ENCODE peak calls at places on chromosomes 7 and 10, in nine cellular contexts. One of them, this sample, is unnamed.

GRCh38 chr10:42523098-42523497 is 115.3 kb downstream of the ZNF33B start:
- DNase-seq in nephron progenitor cell: no peak
- DNase-seq in fibroblast of pulmonary artery: no peak
- DNase-seq in CD8-positive, alpha-beta T cell: no peak
- DNase-seq in mesothelial cell of epicardium: no peak
- DNase-seq in WERI-Rb-1: no peak
- DNase-seq in WTC11: no peak
- DNase-seq in CD14-positive monocyte: no peak
- DNase-seq in coronary artery: no peak
- DNase-seq in this sample: no peak

GRCh38 chr7:30353532-30353931 is 69.1 kb downstream of the ZNRF2 start:
- DNase-seq in nephron progenitor cell: no peak
- DNase-seq in fibroblast of pulmonary artery: no peak
- DNase-seq in CD8-positive, alpha-beta T cell: no peak
- DNase-seq in mesothelial cell of epicardium: no peak
- DNase-seq in WERI-Rb-1: no peak
- DNase-seq in WTC11: no peak
- DNase-seq in CD14-positive monocyte: no peak
- DNase-seq in coronary artery: no peak
- DNase-seq in this sample: no peak

GRCh38 chr7:51950811-51951210 is 634.2 kb upstream of the COBL start:
- DNase-seq in nephron progenitor cell: no peak
- DNase-seq in fibroblast of pulmonary artery: no peak
- DNase-seq in CD8-positive, alpha-beta T cell: no peak
- DNase-seq in mesothelial cell of epicardium: no peak
- DNase-seq in WERI-Rb-1: no peak
- DNase-seq in WTC11: no peak
- DNase-seq in CD14-positive monocyte: no peak
- DNase-seq in coronary artery: no peak
- DNase-seq in this sample: no peak

GRCh38 chr7:602341-603141 is 82.9 kb upstream of the PDGFA start:
- DNase-seq in nephron progenitor cell: no peak
- DNase-seq in fibroblast of pulmonary artery: no peak
- DNase-seq in CD8-positive, alpha-beta T cell: no peak
- DNase-seq in mesothelial cell of epicardium: no peak
- DNase-seq in WERI-Rb-1: no peak
- DNase-seq in WTC11: peak
- DNase-seq in CD14-positive monocyte: no peak
- DNase-seq in coronary artery: peak
- DNase-seq in this sample: no peak

GRCh38 chr7:50660040-50660829 is 95.0 kb upstream of the DDC start:
- DNase-seq in nephron progenitor cell: no peak
- DNase-seq in fibroblast of pulmonary artery: no peak
- DNase-seq in CD8-positive, alpha-beta T cell: peak
- DNase-seq in mesothelial cell of epicardium: no peak
- DNase-seq in WERI-Rb-1: no peak
- DNase-seq in WTC11: no peak
- DNase-seq in CD14-positive monocyte: peak
- DNase-seq in coronary artery: peak
- DNase-seq in this sample: no peak

GRCh38 chr10:109737009-109737408 is 186.3 kb downstream of the XPNPEP1 start:
- DNase-seq in nephron progenitor cell: no peak
- DNase-seq in fibroblast of pulmonary artery: no peak
- DNase-seq in CD8-positive, alpha-beta T cell: no peak
- DNase-seq in mesothelial cell of epicardium: no peak
- DNase-seq in WERI-Rb-1: no peak
- DNase-seq in WTC11: no peak
- DNase-seq in CD14-positive monocyte: no peak
- DNase-seq in coronary artery: no peak
- DNase-seq in this sample: no peak

GRCh38 chr10:51176976-51177690 is 102.8 kb downstream of the PRKG1 start:
- DNase-seq in nephron progenitor cell: no peak
- DNase-seq in fibroblast of pulmonary artery: peak
- DNase-seq in CD8-positive, alpha-beta T cell: no peak
- DNase-seq in mesothelial cell of epicardium: no peak
- DNase-seq in WERI-Rb-1: no peak
- DNase-seq in WTC11: no peak
- DNase-seq in CD14-positive monocyte: no peak
- DNase-seq in coronary artery: no peak
- DNase-seq in this sample: no peak

GRCh38 chr10:46992794-46993552 is 81.7 kb downstream of the PTPN20 start:
- DNase-seq in nephron progenitor cell: no peak
- DNase-seq in fibroblast of pulmonary artery: peak
- DNase-seq in CD8-positive, alpha-beta T cell: no peak
- DNase-seq in mesothelial cell of epicardium: no peak
- DNase-seq in WERI-Rb-1: peak
- DNase-seq in WTC11: no peak
- DNase-seq in CD14-positive monocyte: no peak
- DNase-seq in coronary artery: no peak
- DNase-seq in this sample: peak

GRCh38 chr10:58868736-58869435 is 307.6 kb upstream of the PHYHIPL start:
- DNase-seq in nephron progenitor cell: no peak
- DNase-seq in fibroblast of pulmonary artery: no peak
- DNase-seq in CD8-positive, alpha-beta T cell: no peak
- DNase-seq in mesothelial cell of epicardium: no peak
- DNase-seq in WERI-Rb-1: no peak
- DNase-seq in WTC11: no peak
- DNase-seq in CD14-positive monocyte: no peak
- DNase-seq in coronary artery: no peak
- DNase-seq in this sample: no peak

GRCh38 chr10:133007360-133007858 is 65.0 kb upstream of the CFAP46 start:
- DNase-seq in nephron progenitor cell: no peak
- DNase-seq in fibroblast of pulmonary artery: no peak
- DNase-seq in CD8-positive, alpha-beta T cell: no peak
- DNase-seq in mesothelial cell of epicardium: no peak
- DNase-seq in WERI-Rb-1: no peak
- DNase-seq in WTC11: no peak
- DNase-seq in CD14-positive monocyte: no peak
- DNase-seq in coronary artery: no peak
- DNase-seq in this sample: no peak

GRCh38 chr7:151179946-151180345 is 7.1 kb downstream of the ASB10 start:
- DNase-seq in nephron progenitor cell: no peak
- DNase-seq in fibroblast of pulmonary artery: no peak
- DNase-seq in CD8-positive, alpha-beta T cell: no peak
- DNase-seq in mesothelial cell of epicardium: no peak
- DNase-seq in WERI-Rb-1: no peak
- DNase-seq in WTC11: no peak
- DNase-seq in CD14-positive monocyte: no peak
- DNase-seq in coronary artery: peak
- DNase-seq in this sample: no peak

GRCh38 chr7:47281966-47282643 is 299.8 kb downstream of the TNS3 start:
- DNase-seq in nephron progenitor cell: no peak
- DNase-seq in fibroblast of pulmonary artery: no peak
- DNase-seq in CD8-positive, alpha-beta T cell: no peak
- DNase-seq in mesothelial cell of epicardium: no peak
- DNase-seq in WERI-Rb-1: no peak
- DNase-seq in WTC11: no peak
- DNase-seq in CD14-positive monocyte: no peak
- DNase-seq in coronary artery: no peak
- DNase-seq in this sample: no peak

GRCh38 chr7:123797673-123798526 is 47.1 kb upstream of the HYAL4 start:
- DNase-seq in nephron progenitor cell: no peak
- DNase-seq in fibroblast of pulmonary artery: peak
- DNase-seq in CD8-positive, alpha-beta T cell: no peak
- DNase-seq in mesothelial cell of epicardium: no peak
- DNase-seq in WERI-Rb-1: no peak
- DNase-seq in WTC11: no peak
- DNase-seq in CD14-positive monocyte: no peak
- DNase-seq in coronary artery: no peak
- DNase-seq in this sample: peak

GRCh38 chr7:20152057-20152456 is 65.1 kb downstream of the MACC1 start:
- DNase-seq in nephron progenitor cell: no peak
- DNase-seq in fibroblast of pulmonary artery: no peak
- DNase-seq in CD8-positive, alpha-beta T cell: no peak
- DNase-seq in mesothelial cell of epicardium: no peak
- DNase-seq in WERI-Rb-1: no peak
- DNase-seq in WTC11: no peak
- DNase-seq in CD14-positive monocyte: no peak
- DNase-seq in coronary artery: no peak
- DNase-seq in this sample: no peak

GRCh38 chr10:78339251-78339650 is 305.6 kb downstream of the RPS24 start:
- DNase-seq in nephron progenitor cell: no peak
- DNase-seq in fibroblast of pulmonary artery: no peak
- DNase-seq in CD8-positive, alpha-beta T cell: no peak
- DNase-seq in mesothelial cell of epicardium: peak
- DNase-seq in WERI-Rb-1: no peak
- DNase-seq in WTC11: no peak
- DNase-seq in CD14-positive monocyte: no peak
- DNase-seq in coronary artery: peak
- DNase-seq in this sample: no peak

GRCh38 chr7:16813232-16813616 is 8.4 kb upstream of the AGR2 start:
- DNase-seq in nephron progenitor cell: no peak
- DNase-seq in fibroblast of pulmonary artery: no peak
- DNase-seq in CD8-positive, alpha-beta T cell: no peak
- DNase-seq in mesothelial cell of epicardium: no peak
- DNase-seq in WERI-Rb-1: no peak
- DNase-seq in WTC11: no peak
- DNase-seq in CD14-positive monocyte: no peak
- DNase-seq in coronary artery: no peak
- DNase-seq in this sample: no peak

DNA sequence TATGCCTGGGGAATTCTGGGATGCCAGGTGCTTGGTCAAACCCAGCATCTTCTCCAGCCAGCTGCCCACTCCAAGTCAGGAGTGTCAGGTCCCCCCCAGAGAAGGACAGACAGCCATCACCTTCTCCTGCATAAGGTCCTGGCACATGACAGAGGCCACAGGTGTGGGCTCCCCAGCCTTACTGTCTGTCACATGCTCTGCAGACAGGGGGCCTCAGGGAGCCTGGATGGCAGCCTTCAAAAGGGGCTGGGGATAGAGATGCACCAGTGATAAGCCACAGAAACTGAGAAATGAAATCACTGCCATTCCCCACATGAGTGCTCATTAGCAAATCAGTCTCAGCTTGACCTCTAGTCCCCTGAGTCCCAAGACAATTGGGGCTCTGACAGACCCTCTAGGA is 72.9 kb downstream of the PLXNA4 start:
- DNase-seq in nephron progenitor cell: no peak
- DNase-seq in fibroblast of pulmonary artery: no peak
- DNase-seq in CD8-positive, alpha-beta T cell: no peak
- DNase-seq in mesothelial cell of epicardium: no peak
- DNase-seq in WERI-Rb-1: no peak
- DNase-seq in WTC11: peak
- DNase-seq in CD14-positive monocyte: no peak
- DNase-seq in coronary artery: no peak
- DNase-seq in this sample: no peak
- TF ChIP-seq CTCF in nephron progenitor cell: no peak
- TF ChIP-seq CTCF in fibroblast of pulmonary artery: no peak
- TF ChIP-seq CTCF in CD8-positive, alpha-beta T cell: no peak
- TF ChIP-seq CTCF in mesothelial cell of epicardium: no peak
- TF ChIP-seq CTCF in WERI-Rb-1: peak
- TF ChIP-seq CTCF in WTC11: no peak
- TF ChIP-seq CTCF in CD14-positive monocyte: no peak
- TF ChIP-seq CTCF in coronary artery: no peak
- TF ChIP-seq CTCF in this sample: no peak

GRCh38 chr7:116591202-116592040 is 66.6 kb downstream of the CAV1 start:
- DNase-seq in nephron progenitor cell: no peak
- DNase-seq in fibroblast of pulmonary artery: peak
- DNase-seq in CD8-positive, alpha-beta T cell: no peak
- DNase-seq in mesothelial cell of epicardium: no peak
- DNase-seq in WERI-Rb-1: no peak
- DNase-seq in WTC11: no peak
- DNase-seq in CD14-positive monocyte: no peak
- DNase-seq in coronary artery: no peak
- DNase-seq in this sample: peak
- TF ChIP-seq CTCF in nephron progenitor cell: peak
- TF ChIP-seq CTCF in fibroblast of pulmonary artery: peak
- TF ChIP-seq CTCF in CD8-positive, alpha-beta T cell: peak
- TF ChIP-seq CTCF in mesothelial cell of epicardium: peak
- TF ChIP-seq CTCF in WERI-Rb-1: peak
- TF ChIP-seq CTCF in WTC11: peak
- TF ChIP-seq CTCF in CD14-positive monocyte: peak
- TF ChIP-seq CTCF in coronary artery: peak
- TF ChIP-seq CTCF in this sample: peak

GRCh38 chr7:117402109-117402508 is 25.2 kb downstream of the ASZ1 start:
- DNase-seq in nephron progenitor cell: no peak
- DNase-seq in fibroblast of pulmonary artery: peak
- DNase-seq in CD8-positive, alpha-beta T cell: no peak
- DNase-seq in mesothelial cell of epicardium: no peak
- DNase-seq in WERI-Rb-1: no peak
- DNase-seq in WTC11: no peak
- DNase-seq in CD14-positive monocyte: no peak
- DNase-seq in coronary artery: no peak
- DNase-seq in this sample: no peak

GRCh38 chr7:117399820-117400422 is 27.4 kb downstream of the ASZ1 start:
- DNase-seq in nephron progenitor cell: no peak
- DNase-seq in fibroblast of pulmonary artery: peak
- DNase-seq in CD8-positive, alpha-beta T cell: no peak
- DNase-seq in mesothelial cell of epicardium: no peak
- DNase-seq in WERI-Rb-1: no peak
- DNase-seq in WTC11: no peak
- DNase-seq in CD14-positive monocyte: no peak
- DNase-seq in coronary artery: no peak
- DNase-seq in this sample: no peak

GRCh38 chr7:117403737-117404136 is 23.6 kb downstream of the ASZ1 start:
- DNase-seq in nephron progenitor cell: no peak
- DNase-seq in fibroblast of pulmonary artery: no peak
- DNase-seq in CD8-positive, alpha-beta T cell: no peak
- DNase-seq in mesothelial cell of epicardium: no peak
- DNase-seq in WERI-Rb-1: no peak
- DNase-seq in WTC11: no peak
- DNase-seq in CD14-positive monocyte: no peak
- DNase-seq in coronary artery: no peak
- DNase-seq in this sample: no peak

GRCh38 chr7:117405519-117405918 is 21.8 kb downstream of the ASZ1 start:
- DNase-seq in nephron progenitor cell: no peak
- DNase-seq in fibroblast of pulmonary artery: no peak
- DNase-seq in CD8-positive, alpha-beta T cell: no peak
- DNase-seq in mesothelial cell of epicardium: no peak
- DNase-seq in WERI-Rb-1: no peak
- DNase-seq in WTC11: no peak
- DNase-seq in CD14-positive monocyte: no peak
- DNase-seq in coronary artery: no peak
- DNase-seq in this sample: no peak

GRCh38 chr7:117401293-117402002 is 25.8 kb downstream of the ASZ1 start:
- DNase-seq in nephron progenitor cell: no peak
- DNase-seq in fibroblast of pulmonary artery: peak
- DNase-seq in CD8-positive, alpha-beta T cell: no peak
- DNase-seq in mesothelial cell of epicardium: no peak
- DNase-seq in WERI-Rb-1: no peak
- DNase-seq in WTC11: no peak
- DNase-seq in CD14-positive monocyte: no peak
- DNase-seq in coronary artery: no peak
- DNase-seq in this sample: no peak
- TF ChIP-seq CTCF in nephron progenitor cell: peak
- TF ChIP-seq CTCF in fibroblast of pulmonary artery: peak
- TF ChIP-seq CTCF in CD8-positive, alpha-beta T cell: no peak
- TF ChIP-seq CTCF in mesothelial cell of epicardium: peak
- TF ChIP-seq CTCF in WERI-Rb-1: no peak
- TF ChIP-seq CTCF in WTC11: no peak
- TF ChIP-seq CTCF in CD14-positive monocyte: no peak
- TF ChIP-seq CTCF in coronary artery: no peak
- TF ChIP-seq CTCF in this sample: peak

DNA sequence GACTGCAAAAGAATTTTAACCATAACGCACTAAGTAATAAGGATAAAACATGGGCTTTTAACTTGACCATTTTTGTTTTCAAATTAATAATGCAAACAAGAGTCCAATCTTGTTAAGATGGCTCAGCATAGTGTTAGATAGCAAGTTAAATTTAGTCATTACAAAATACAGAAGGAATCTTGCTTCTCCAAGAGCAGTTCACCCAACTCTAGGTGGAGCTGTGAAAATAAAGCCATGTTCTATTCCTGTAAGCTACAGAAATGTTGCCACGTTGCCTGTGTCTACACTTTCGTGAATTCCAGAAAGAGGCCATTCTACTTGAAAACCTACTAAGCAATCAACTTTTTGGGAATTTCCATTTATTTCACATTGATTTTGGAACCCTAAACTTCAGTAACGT is 191.9 kb downstream of the SFMBT2 start:
- DNase-seq in nephron progenitor cell: no peak
- DNase-seq in fibroblast of pulmonary artery: peak
- DNase-seq in CD8-positive, alpha-beta T cell: no peak
- DNase-seq in mesothelial cell of epicardium: no peak
- DNase-seq in WERI-Rb-1: no peak
- DNase-seq in WTC11: no peak
- DNase-seq in CD14-positive monocyte: no peak
- DNase-seq in coronary artery: no peak
- DNase-seq in this sample: peak
- TF ChIP-seq CTCF in nephron progenitor cell: no peak
- TF ChIP-seq CTCF in fibroblast of pulmonary artery: peak
- TF ChIP-seq CTCF in CD8-positive, alpha-beta T cell: no peak
- TF ChIP-seq CTCF in mesothelial cell of epicardium: no peak
- TF ChIP-seq CTCF in WERI-Rb-1: no peak
- TF ChIP-seq CTCF in WTC11: no peak
- TF ChIP-seq CTCF in CD14-positive monocyte: no peak
- TF ChIP-seq CTCF in coronary artery: no peak
- TF ChIP-seq CTCF in this sample: peak